ENCODE peak calls at places on chromosomes 16 and 17, in five cellular contexts. H is nephron progenitor cell; B is activated effector memory CD4-positive, alpha-beta T cell treated with Interleukin-2 at 50 U/mL for 16 hours; I is hypothalamus; X is DMS 273 treated with DMSO at 0.1 percent for 48 hours. U is an unnamed sample.

GRCh38 chr17:51120357-51120738 is 320 bp downstream of the SPAG9 start:
- DNase-seq in H (no peak), B (no peak), I (no peak), X (peak), U (peak)

GRCh38 chr17:41907185-41907556 is 11.6 kb downstream of the ACLY start:
- DNase-seq in H (no peak), B (no peak), I (no peak), X (no peak), U (peak)

GRCh38 chr17:60862482-60862881 is 184.8 kb downstream of the BCAS3 start:
- DNase-seq in H (no peak), B (no peak), I (no peak), X (no peak), U (no peak)

GRCh38 chr17:77487677-77488530 is 347.1 kb downstream of the SEC14L1 start:
- DNase-seq in H (no peak), B (no peak), I (no peak), X (no peak), U (no peak)

GRCh38 chr16:77868478-77868877 is 80.1 kb downstream of the VAT1L start:
- DNase-seq in H (no peak), B (no peak), I (no peak), X (no peak), U (no peak)

GRCh38 chr17:66469088-66469442 is 166.7 kb downstream of the PRKCA start:
- DNase-seq in H (no peak), B (no peak), I (no peak), X (no peak), U (no peak)

GRCh38 chr16:7405166-7405565 is 72.5 kb downstream of the RBFOX1 start:
- DNase-seq in H (peak), B (no peak), I (peak), X (no peak), U (no peak)

GRCh38 chr17:7045492-7046126 is 1.7 kb upstream of the SLC16A11 start:
- DNase-seq in H (peak), B (no peak), I (no peak), X (no peak), U (peak)

GRCh38 chr17:49691086-49691676 is 13.3 kb upstream of the SPOP start:
- DNase-seq in H (no peak), B (no peak), I (no peak), X (no peak), U (peak)

GRCh38 chr17:40362696-40363479 is 1.6 kb downstream of the GJD3 start:
- DNase-seq in H (peak), B (peak), I (no peak), X (no peak), U (peak)

GRCh38 chr16:87860553-87861299 is 8.6 kb downstream of the SLC7A5 start:
- DNase-seq in H (peak), B (no peak), I (no peak), X (peak), U (peak)

GRCh38 chr16:22623351-22623781 is 112.7 kb downstream of the NPIPB5 start:
- DNase-seq in H (no peak), B (no peak), I (no peak), X (no peak), U (peak)

GRCh38 chr17:1241904-1242303 is 28.3 kb upstream of the BHLHA9 start:
- DNase-seq in H (no peak), B (no peak), I (no peak), X (no peak), U (peak)

GRCh38 chr16:70746708-70747424 is 54.1 kb downstream of the VAC14 start:
- DNase-seq in H (no peak), B (no peak), I (no peak), X (no peak), U (peak)

GRCh38 chr16:3030128-3030871 is 6.4 kb downstream of the BICDL2 start:
- DNase-seq in H (no peak), B (no peak), I (no peak), X (no peak), U (no peak)

GRCh38 chr17:17569691-17570090 is 21.8 kb downstream of the PEMT start:
- DNase-seq in H (no peak), B (no peak), I (no peak), X (no peak), U (no peak)

GRCh38 chr17:28961391-28961790 is 10.1 kb upstream of the PHF12 start:
- DNase-seq in H (no peak), B (no peak), I (no peak), X (no peak), U (no peak)

U was measured in astrocyte.